ENCODE peak calls at places on chromosomes 1 and 21, in ten cellular contexts. C, T, A, M, Z, K, L, R, P and B are unnamed samples.

GRCh38 chr1:38500352-38500751 is 359.2 kb downstream of the RRAGC start:
- DNase-seq in C (no peak), T (no peak), A (no peak), M (no peak), Z (no peak), K (no peak), L (peak), R (no peak), P (no peak), B (no peak)

GRCh38 chr1:229880271-229881170 is 186.5 kb upstream of the GALNT2 start:
- DNase-seq in C (no peak), T (no peak), A (no peak), M (no peak), Z (no peak), K (no peak), L (no peak), R (peak), P (no peak), B (no peak)

GRCh38 chr1:221611930-221612777 is 129.7 kb downstream of the DUSP10 start:
- DNase-seq in C (no peak), T (no peak), A (no peak), M (no peak), Z (no peak), K (peak), L (peak), R (peak), P (no peak), B (no peak)

GRCh38 chr1:221741364-221741970 is 422 bp downstream of the DUSP10 start:
- DNase-seq in C (no peak), T (no peak), A (no peak), M (peak), Z (peak), K (peak), L (peak), R (peak), P (no peak), B (peak)

GRCh38 chr1:2865571-2866414 is 64.3 kb upstream of the TTC34 start:
- DNase-seq in C (no peak), T (no peak), A (no peak), M (no peak), Z (no peak), K (no peak), L (no peak), R (no peak), P (no peak), B (no peak)

GRCh38 chr21:17343055-17343454 is 169.8 kb upstream of the CXADR start:
- DNase-seq in C (no peak), T (peak), A (no peak), M (no peak), Z (no peak), K (peak), L (peak), R (no peak), P (no peak), B (peak)

GRCh38 chr1:201676061-201676644 is 137.2 kb downstream of the NAV1 start:
- DNase-seq in C (no peak), T (no peak), A (no peak), M (no peak), Z (no peak), K (peak), L (peak), R (no peak), P (no peak), B (peak)

GRCh38 chr1:38132681-38133080 is 86.1 kb upstream of the POU3F1 start:
- DNase-seq in C (no peak), T (no peak), A (no peak), M (no peak), Z (no peak), K (no peak), L (no peak), R (no peak), P (no peak), B (no peak)

GRCh38 chr1:224168859-224169380 is 14.1 kb upstream of the DEGS1 start:
- DNase-seq in C (no peak), T (peak), A (no peak), M (no peak), Z (no peak), K (peak), L (peak), R (no peak), P (peak), B (peak)

GRCh38 chr21:36532769-36533467 is 53.0 kb upstream of the CLDN14 start:
- DNase-seq in C (no peak), T (no peak), A (no peak), M (no peak), Z (no peak), K (peak), L (no peak), R (no peak), P (no peak), B (no peak)

GRCh38 chr21:41477641-41478318 is 30.2 kb downstream of the TMPRSS2 start:
- DNase-seq in C (no peak), T (no peak), A (no peak), M (peak), Z (no peak), K (no peak), L (no peak), R (no peak), P (no peak), B (no peak)

GRCh38 chr1:92754000-92754787 is 30.7 kb downstream of the EVI5 start:
- DNase-seq in C (no peak), T (no peak), A (no peak), M (no peak), Z (no peak), K (peak), L (peak), R (no peak), P (no peak), B (no peak)

GRCh38 chr1:52752427-52752826 is 26.2 kb downstream of the ZYG11B start:
- DNase-seq in C (no peak), T (no peak), A (no peak), M (no peak), Z (no peak), K (no peak), L (no peak), R (no peak), P (no peak), B (no peak)

GRCh38 chr1:79040424-79041089 is 34.0 kb upstream of the ADGRL4 start:
- DNase-seq in C (no peak), T (no peak), A (no peak), M (no peak), Z (no peak), K (no peak), L (peak), R (no peak), P (no peak), B (no peak)

GRCh38 chr1:154260127-154260526 is 12.3 kb upstream of the HAX1 start:
- DNase-seq in C (no peak), T (no peak), A (no peak), M (no peak), Z (no peak), K (no peak), L (no peak), R (no peak), P (no peak), B (no peak)

GRCh38 chr1:155873860-155874259 is 14.5 kb downstream of the SYT11 start:
- DNase-seq in C (no peak), T (no peak), A (no peak), M (no peak), Z (no peak), K (peak), L (peak), R (no peak), P (no peak), B (no peak)

GRCh38 chr1:111227434-111227833 is at the start of gene CHI3L2:
- DNase-seq in C (no peak), T (no peak), A (no peak), M (no peak), Z (no peak), K (peak), L (peak), R (no peak), P (no peak), B (no peak)